ENCODE peak calls at places on chromosome 13, in ten cellular contexts. N is PC-3, U is tibial nerve, H is uterus, T is H9, F is heart left ventricle, K is HFFc6, G is type B pancreatic cell, R is fibroblast of pulmonary artery, W is HL-60. Z is an unnamed sample.

GRCh38 chr13:32165791-32166190 is 134.2 kb downstream of the FRY start:
- DNase-seq in F (peak), T (no peak), R (no peak), G (no peak), U (no peak), W (no peak), H (no peak), K (no peak), N (no peak), Z (no peak)

GRCh38 chr13:58048670-58049069 is 417.1 kb downstream of the PCDH17 start:
- DNase-seq in T (no peak), K (no peak), N (no peak), W (no peak), F (no peak), H (no peak), R (no peak), U (no peak), G (no peak), Z (no peak)

GRCh38 chr13:109945206-109945960 is 159.0 kb upstream of the IRS2 start:
- DNase-seq in T (no peak), G (no peak), R (peak), K (peak), H (no peak), U (no peak), W (no peak), F (no peak), N (peak), Z (no peak)

GRCh38 chr13:94272038-94272437 is 207.4 kb downstream of the DCT start:
- DNase-seq in R (no peak), G (no peak), F (no peak), N (peak), T (no peak), U (no peak), K (no peak), W (no peak), H (no peak), Z (no peak)

GRCh38 chr13:73740681-73741080 is 393.5 kb downstream of the KLF12 start:
- DNase-seq in W (no peak), H (no peak), T (no peak), K (no peak), U (no peak), F (peak), G (no peak), R (peak), N (no peak), Z (no peak)

GRCh38 chr13:113819341-113819730 is 44.5 kb downstream of the GAS6 start:
- DNase-seq in W (no peak), U (no peak), G (no peak), H (no peak), K (no peak), R (no peak), T (no peak), N (no peak), F (no peak), Z (no peak)

GRCh38 chr13:33224686-33225085 is 60.9 kb downstream of the STARD13 start:
- DNase-seq in R (peak), F (no peak), W (no peak), U (no peak), H (no peak), G (no peak), N (no peak), T (no peak), K (no peak), Z (no peak)

GRCh38 chr13:59477011-59477410 is 686.7 kb downstream of the DIAPH3 start:
- DNase-seq in F (no peak), G (no peak), K (no peak), H (no peak), R (no peak), W (no peak), T (no peak), U (no peak), N (no peak), Z (no peak)

GRCh38 chr13:101875091-101875490 is 422.6 kb downstream of the ITGBL1 start:
- DNase-seq in W (no peak), R (no peak), G (no peak), F (no peak), H (no peak), T (no peak), N (no peak), U (no peak), K (no peak), Z (no peak)

GRCh38 chr13:30736921-30737320 is 1.6 kb downstream of the ALOX5AP start:
- DNase-seq in F (no peak), K (no peak), H (no peak), R (no peak), N (no peak), U (no peak), W (no peak), G (no peak), T (no peak), Z (no peak)

GRCh38 chr13:96726651-96727050 is 267.6 kb downstream of the OXGR1 start:
- DNase-seq in H (no peak), T (no peak), F (no peak), W (no peak), R (no peak), G (no peak), N (no peak), K (no peak), U (no peak), Z (no peak)

GRCh38 chr13:27081893-27082292 is 89.7 kb downstream of the USP12 start:
- DNase-seq in K (no peak), T (no peak), N (no peak), U (no peak), G (no peak), H (no peak), W (no peak), F (no peak), R (no peak), Z (no peak)

GRCh38 chr13:33017410-33017929 is 1.2 kb downstream of the KL start:
- DNase-seq in F (peak), G (no peak), H (peak), N (no peak), U (peak), R (peak), K (no peak), T (peak), W (peak), Z (no peak)

GRCh38 chr13:59722580-59722900 is 441.2 kb downstream of the DIAPH3 start:
- DNase-seq in R (no peak), G (no peak), F (no peak), N (no peak), W (no peak), T (no peak), H (no peak), U (no peak), K (no peak), Z (no peak)

GRCh38 chr13:110644892-110645521 is 29.7 kb downstream of the NAXD start:
- DNase-seq in F (peak), R (peak), G (no peak), U (no peak), N (peak), H (peak), T (peak), W (peak), K (peak), Z (peak)

GRCh38 chr13:61880576-61881283 is 465.1 kb upstream of the PCDH20 start:
- DNase-seq in T (peak), U (no peak), F (no peak), G (no peak), W (peak), R (peak), H (no peak), N (peak), K (no peak), Z (no peak)

GRCh38 chr13:32984857-32985626 is 31.2 kb upstream of the KL start:
- DNase-seq in N (peak), G (no peak), W (no peak), H (no peak), K (peak), T (no peak), F (no peak), U (no peak), R (no peak), Z (no peak)

GRCh38 chr13:113777311-113778260 is 18.6 kb downstream of the TMEM255B start:
- DNase-seq in T (peak), N (no peak), H (no peak), U (no peak), F (no peak), G (no peak), K (no peak), R (peak), W (no peak), Z (peak)

GRCh38 chr13:77740931-77741586 is 43.6 kb downstream of the SLAIN1 start:
- DNase-seq in K (no peak), F (no peak), N (no peak), T (no peak), R (no peak), W (no peak), H (no peak), U (no peak), G (no peak), Z (no peak)

GRCh38 chr13:33089311-33089710 is 73.1 kb downstream of the KL start:
- DNase-seq in H (no peak), W (no peak), N (no peak), K (no peak), T (no peak), R (no peak), F (no peak), G (no peak), U (no peak), Z (no peak)

GRCh38 chr13:33206425-33206824 is 79.1 kb downstream of the STARD13 start:
- DNase-seq in W (no peak), G (no peak), F (no peak), K (peak), R (no peak), N (peak), H (no peak), T (no peak), U (no peak), Z (no peak)

GRCh38 chr13:29934531-29935308 is 84.3 kb upstream of the UBL3 start:
- DNase-seq in F (no peak), W (no peak), G (no peak), K (no peak), N (peak), U (no peak), R (no peak), T (no peak), H (no peak), Z (no peak)

GRCh38 chr13:53250272-53250875 is 221.8 kb downstream of the OLFM4 start:
- DNase-seq in K (peak), T (no peak), R (peak), H (no peak), U (peak), F (peak), G (no peak), N (peak), W (peak), Z (no peak)

GRCh38 chr13:51542358-51542972 is 41.8 kb upstream of the WDFY2 start:
- DNase-seq in K (no peak), U (no peak), F (no peak), W (no peak), N (no peak), H (no peak), T (no peak), G (no peak), R (no peak), Z (no peak)

GRCh38 chr13:43864921-43865320 is 14.6 kb downstream of the CCDC122 start:
- DNase-seq in N (peak), H (no peak), F (no peak), K (no peak), R (no peak), W (no peak), T (no peak), U (no peak), G (no peak), Z (no peak)

GRCh38 chr13:82412749-82413148 is 1469.5 kb downstream of the SLITRK1 start:
- DNase-seq in H (no peak), G (no peak), K (no peak), U (no peak), R (no peak), W (no peak), T (no peak), N (no peak), F (no peak), Z (no peak)

GRCh38 chr13:47092202-47092601 is 195.3 kb upstream of the HTR2A start:
- DNase-seq in T (no peak), U (no peak), N (peak), G (no peak), F (no peak), W (no peak), R (no peak), K (no peak), H (no peak), Z (no peak)

GRCh38 chr13:31321457-31321856 is 121.7 kb downstream of the B3GLCT start:
- DNase-seq in U (no peak), R (no peak), G (no peak), F (no peak), N (no peak), W (no peak), T (no peak), H (no peak), K (no peak), Z (no peak)

GRCh38 chr13:45807520-45808099 is 43.9 kb downstream of the SIAH3 start:
- DNase-seq in W (peak), G (no peak), H (no peak), T (peak), F (no peak), N (peak), K (peak), R (peak), U (peak), Z (no peak)

GRCh38 chr13:81487151-81487550 is 1146.2 kb upstream of the SPRY2 start:
- DNase-seq in T (peak), F (no peak), U (no peak), W (no peak), G (no peak), R (peak), H (no peak), N (peak), K (no peak), Z (no peak)

GRCh38 chr13:64935441-64935840 is 2294.7 kb downstream of the PCDH9 start:
- DNase-seq in U (no peak), H (no peak), T (no peak), N (no peak), W (no peak), G (no peak), F (no peak), K (no peak), R (no peak), Z (no peak)

GRCh38 chr13:64936879-64937278 is 2293.3 kb downstream of the PCDH9 start:
- DNase-seq in H (no peak), R (no peak), T (no peak), K (no peak), U (no peak), F (no peak), G (no peak), W (no peak), N (no peak), Z (no peak)

GRCh38 chr13:64938660-64939059 is 2291.5 kb downstream of the PCDH9 start:
- DNase-seq in T (no peak), W (no peak), G (no peak), H (no peak), N (no peak), K (no peak), F (no peak), R (no peak), U (no peak), Z (no peak)

GRCh38 chr13:64934569-64935362 is 2295.4 kb downstream of the PCDH9 start:
- DNase-seq in G (no peak), N (no peak), W (no peak), K (no peak), U (no peak), T (no peak), F (no peak), R (no peak), H (no peak), Z (no peak)

GRCh38 chr13:64937302-64937701 is 2292.8 kb downstream of the PCDH9 start:
- DNase-seq in N (no peak), K (no peak), G (no peak), H (no peak), W (no peak), T (no peak), R (no peak), F (no peak), U (no peak), Z (no peak)
- TF ChIP-seq CTCF in N (no peak), K (no peak), G (no peak), H (no peak), W (no peak), T (no peak), R (no peak), F (no peak), U (no peak), Z (no peak)

DNA sequence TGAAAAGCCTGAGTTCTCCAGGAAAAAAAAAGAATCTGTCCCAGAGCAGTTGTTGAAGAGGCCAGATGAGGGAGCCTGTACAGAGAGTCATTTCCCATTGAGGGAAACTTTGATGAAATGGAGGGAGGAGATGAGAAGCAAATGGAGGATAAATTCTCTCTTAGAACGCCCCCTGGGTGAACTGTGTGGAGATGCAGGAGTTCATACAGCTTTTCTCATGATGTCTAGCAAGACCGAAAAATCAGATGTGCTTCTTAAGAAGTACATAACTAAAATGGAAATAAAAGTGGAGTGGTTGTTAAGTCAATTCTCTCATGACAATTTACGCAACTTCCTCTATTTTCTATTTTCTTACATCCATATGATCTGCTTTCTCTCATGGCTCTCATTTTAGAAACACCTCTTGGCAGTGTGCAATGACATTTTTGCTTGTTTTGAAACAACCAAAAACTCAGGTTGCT is 1263.1 kb downstream of the PCDH9 start:
- DNase-seq in N (peak), U (no peak), G (no peak), F (no peak), W (peak), R (peak), K (peak), H (no peak), T (peak), Z (no peak)
- TF ChIP-seq CTCF in N (peak), U (no peak), G (peak), F (no peak), W (peak), R (peak), K (peak), H (no peak), T (peak), Z (no peak)

GRCh38 chr13:42039946-42040729 is 8.3 kb upstream of the DGKH start:
- DNase-seq in N (peak), R (peak), T (peak), F (peak), G (peak), H (peak), W (no peak), U (peak), K (peak), Z (peak)
- TF ChIP-seq CTCF in N (no peak), R (no peak), T (no peak), F (no peak), G (peak), H (peak), W (no peak), U (no peak), K (no peak), Z (no peak)

GRCh38 chr13:24202215-24202614 is 41.7 kb downstream of the SPATA13 start:
- DNase-seq in G (no peak), K (no peak), R (no peak), T (no peak), U (no peak), H (no peak), F (no peak), W (no peak), N (no peak), Z (no peak)

GRCh38 chr13:24199016-24199415 is 38.5 kb downstream of the SPATA13 start:
- DNase-seq in N (no peak), W (no peak), R (no peak), G (no peak), F (no peak), U (no peak), H (peak), K (no peak), T (no peak), Z (no peak)

GRCh38 chr13:24208314-24208713 is 47.8 kb downstream of the SPATA13 start:
- DNase-seq in F (no peak), W (no peak), R (peak), T (no peak), N (peak), G (no peak), K (peak), H (no peak), U (peak), Z (no peak)

GRCh38 chr13:24207841-24208240 is 47.3 kb downstream of the SPATA13 start:
- DNase-seq in H (no peak), R (no peak), N (no peak), U (no peak), K (no peak), F (no peak), G (no peak), W (no peak), T (no peak), Z (no peak)

DNA sequence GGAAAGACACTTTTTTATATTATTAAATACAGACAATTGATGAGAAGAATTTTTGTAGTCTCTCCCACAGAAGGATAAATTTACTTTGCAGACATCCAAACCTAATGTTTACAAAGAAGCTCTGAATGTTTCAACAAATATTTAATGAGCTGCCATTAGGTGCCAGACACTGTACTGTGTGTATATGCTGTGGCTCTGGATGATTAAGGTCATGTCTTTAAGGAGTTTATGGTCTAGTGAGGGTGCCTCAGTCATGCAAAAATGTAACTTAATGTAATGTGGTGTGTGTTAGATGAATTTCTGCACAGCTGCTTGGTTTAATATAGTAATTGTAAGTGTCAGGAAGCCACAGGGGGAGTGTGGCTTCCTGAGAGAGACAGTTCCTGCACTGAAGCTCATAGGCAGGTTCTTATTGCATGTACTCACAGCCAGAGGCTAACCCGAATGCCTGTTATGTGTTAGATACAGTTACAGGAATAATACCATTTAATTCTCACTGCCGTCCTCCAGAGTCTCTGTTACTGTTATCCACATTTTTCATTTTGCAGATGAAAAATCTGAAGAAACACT is 43.3 kb downstream of the SPATA13 start:
- DNase-seq in H (no peak), W (no peak), R (no peak), G (no peak), F (no peak), U (no peak), T (no peak), K (no peak), N (peak), Z (no peak)
- TF ChIP-seq CTCF in H (no peak), W (no peak), R (no peak), G (no peak), F (no peak), U (no peak), T (no peak), K (no peak), N (no peak), Z (no peak)

DNA sequence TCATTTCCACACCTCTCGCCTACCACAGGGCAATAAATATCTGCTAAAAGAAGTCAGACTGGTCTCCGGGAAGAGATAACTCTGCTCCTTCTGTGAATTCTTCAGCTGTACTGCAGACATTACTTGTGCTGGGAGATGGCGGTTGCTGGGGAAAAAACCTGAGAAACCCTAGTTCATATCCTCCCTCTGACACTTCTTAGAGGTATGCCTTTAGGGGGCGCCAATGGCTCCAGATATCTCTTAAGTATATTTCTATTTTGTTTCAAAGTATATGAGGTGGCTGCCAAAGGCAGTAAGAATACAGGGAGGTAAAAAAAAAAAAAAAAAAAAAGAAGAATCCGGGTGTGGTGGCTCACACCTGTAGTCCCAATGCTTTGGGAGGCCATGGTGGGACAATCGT is 175.2 kb downstream of the PAN3 start:
- DNase-seq in R (peak), G (no peak), T (no peak), H (no peak), K (peak), F (no peak), N (no peak), U (no peak), W (no peak), Z (no peak)
- TF ChIP-seq CTCF in R (peak), G (peak), T (peak), H (no peak), K (peak), F (peak), N (peak), U (no peak), W (no peak), Z (no peak)

GRCh38 chr13:41513600-41513999 is 56.2 kb downstream of the RGCC start:
- DNase-seq in F (no peak), K (no peak), W (no peak), H (no peak), G (no peak), R (no peak), U (no peak), N (no peak), T (no peak), Z (no peak)

GRCh38 chr13:41514853-41515395 is 57.6 kb downstream of the RGCC start:
- DNase-seq in R (no peak), W (no peak), K (no peak), N (no peak), F (no peak), G (no peak), H (no peak), T (no peak), U (no peak), Z (no peak)

GRCh38 chr13:41509996-41510395 is 52.6 kb downstream of the RGCC start:
- DNase-seq in R (no peak), W (no peak), U (no peak), G (no peak), F (no peak), H (no peak), K (no peak), T (no peak), N (no peak), Z (no peak)

GRCh38 chr13:41511827-41512226 is 54.5 kb downstream of the RGCC start:
- DNase-seq in N (no peak), K (no peak), H (no peak), F (no peak), R (no peak), T (no peak), W (no peak), U (no peak), G (no peak), Z (no peak)

GRCh38 chr13:41512441-41512840 is 55.1 kb downstream of the RGCC start:
- DNase-seq in H (no peak), F (no peak), T (no peak), K (no peak), W (no peak), R (no peak), N (no peak), G (no peak), U (no peak), Z (no peak)
- TF ChIP-seq CTCF in H (no peak), F (no peak), T (no peak), K (no peak), W (no peak), R (no peak), N (no peak), G (no peak), U (no peak), Z (no peak)

Z was measured in mesothelial cell of epicardium.